ENCODE peak calls at places on chromosome 1, in seven cellular contexts. P is T-helper 2 cell; M is activated CD8-positive, alpha-beta memory T cell treated with anti-CD3 and anti-CD28 coated beads, Interleukin-2, amount 50 U/mL, for 4 hours; Z is NCI-H460; Y is heart right ventricle; G is DMS 273 treated with DMSO at 0.1 percent for 48 hours; J is sigmoid colon. N is an unnamed sample.

GRCh38 chr1:77275194-77275593 is 6.6 kb upstream of the AK5 start:
- DNase-seq in P (no peak), M (no peak), Z (no peak), Y (no peak), G (no peak), J (no peak), N (no peak)

GRCh38 chr1:239719642-239720258 is 333.4 kb downstream of the CHRM3 start:
- DNase-seq in P (peak), M (peak), Z (no peak), Y (no peak), G (no peak), J (no peak), N (no peak)

GRCh38 chr1:17909634-17910033 is 154.5 kb downstream of the ACTL8 start:
- DNase-seq in P (no peak), M (no peak), Z (no peak), Y (no peak), G (no peak), J (no peak), N (peak)

GRCh38 chr1:203151362-203152157 is 24.0 kb downstream of the ADORA1 start:
- DNase-seq in P (no peak), M (no peak), Z (no peak), Y (no peak), G (no peak), J (no peak), N (no peak)

GRCh38 chr1:180680558-180681144 is 48.8 kb downstream of the XPR1 start:
- DNase-seq in P (no peak), M (no peak), Z (no peak), Y (no peak), G (peak), J (no peak), N (no peak)

GRCh38 chr1:101915597-101915996 is 81.1 kb downstream of the OLFM3 start:
- DNase-seq in P (no peak), M (no peak), Z (no peak), Y (no peak), G (no peak), J (no peak), N (no peak)

GRCh38 chr1:55571767-55572166 is 356.6 kb upstream of the USP24 start:
- DNase-seq in P (no peak), M (no peak), Z (no peak), Y (no peak), G (no peak), J (no peak), N (no peak)

GRCh38 chr1:72827285-72827684 is 544.9 kb upstream of the NEGR1 start:
- DNase-seq in P (no peak), M (no peak), Z (no peak), Y (no peak), G (no peak), J (no peak), N (no peak)

GRCh38 chr1:154837679-154838171 is 32.4 kb downstream of the KCNN3 start:
- DNase-seq in P (no peak), M (no peak), Z (no peak), Y (peak), G (peak), J (peak), N (no peak)

GRCh38 chr1:163202833-163203451 is at the start of gene RGS5:
- DNase-seq in P (no peak), M (no peak), Z (no peak), Y (peak), G (no peak), J (no peak), N (no peak)

GRCh38 chr1:184027751-184028682 is 9.5 kb downstream of the COLGALT2 start:
- DNase-seq in P (no peak), M (no peak), Z (no peak), Y (no peak), G (no peak), J (no peak), N (no peak)

GRCh38 chr1:61287734-61288133 is 205.4 kb downstream of the NFIA start:
- DNase-seq in P (no peak), M (no peak), Z (peak), Y (no peak), G (no peak), J (no peak), N (no peak)

GRCh38 chr1:201819346-201819745 is 9.6 kb upstream of the IPO9 start:
- DNase-seq in P (no peak), M (no peak), Z (no peak), Y (no peak), G (no peak), J (no peak), N (no peak)

GRCh38 chr1:22428672-22429071 is 23.0 kb upstream of the ZBTB40 start:
- DNase-seq in P (peak), M (no peak), Z (peak), Y (peak), G (no peak), J (no peak), N (no peak)

GRCh38 chr1:14541348-14541747 is 57.1 kb upstream of the KAZN start:
- DNase-seq in P (no peak), M (no peak), Z (no peak), Y (no peak), G (no peak), J (no peak), N (no peak)

N was measured in cardiac septum.